ENCODE peak calls at places on chromosomes 13 and 19, in seven cellular contexts. One of them, this sample, is unnamed.

GRCh38 chr19:5261151-5261890 is 79.3 kb downstream of the PTPRS start:
- DNase-seq in SK-N-SH: no peak
- DNase-seq in HCT116: no peak
- DNase-seq in GM12878: no peak
- DNase-seq in K562: no peak
- DNase-seq in HepG2: no peak
- DNase-seq in H1: no peak
- DNase-seq in this sample: peak; percentile 52

GRCh38 chr13:86051134-86052103 is 252.2 kb upstream of the SLITRK6 start:
- DNase-seq in SK-N-SH: no peak
- DNase-seq in HCT116: no peak
- DNase-seq in GM12878: no peak
- DNase-seq in K562: no peak
- DNase-seq in HepG2: no peak
- DNase-seq in H1: no peak
- DNase-seq in this sample: peak; percentile 59

GRCh38 chr13:87884874-87885273 is 213.7 kb downstream of the SLITRK5 start:
- DNase-seq in SK-N-SH: peak; percentile 1
- DNase-seq in HCT116: no peak
- DNase-seq in GM12878: no peak
- DNase-seq in K562: no peak
- DNase-seq in HepG2: no peak
- DNase-seq in H1: peak; percentile 13
- DNase-seq in this sample: peak; percentile 6

GRCh38 chr19:52922841-52923781 is at the start of gene ZNF888:
- DNase-seq in SK-N-SH: peak; percentile 91
- DNase-seq in HCT116: peak; percentile 59
- DNase-seq in GM12878: peak; percentile 57
- DNase-seq in K562: peak; percentile 88
- DNase-seq in HepG2: peak; percentile 69
- DNase-seq in H1: peak; percentile 60
- DNase-seq in this sample: peak; percentile 90

GRCh38 chr19:14563989-14564650 is 7.7 kb downstream of the NDUFB7 start:
- DNase-seq in SK-N-SH: peak; percentile 88
- DNase-seq in HCT116: peak; percentile 68
- DNase-seq in GM12878: no peak
- DNase-seq in K562: peak; percentile 99
- DNase-seq in HepG2: no peak
- DNase-seq in H1: peak; percentile 83
- DNase-seq in this sample: no peak

GRCh38 chr13:69551193-69551592 is 556.4 kb upstream of the ATXN8OS start:
- DNase-seq in SK-N-SH: no peak
- DNase-seq in HCT116: no peak
- DNase-seq in GM12878: no peak
- DNase-seq in K562: no peak
- DNase-seq in HepG2: no peak
- DNase-seq in H1: no peak
- DNase-seq in this sample: no peak

GRCh38 chr19:11578342-11579142 is 1.1 kb upstream of the ACP5 start:
- DNase-seq in SK-N-SH: peak; percentile 43
- DNase-seq in HCT116: no peak
- DNase-seq in GM12878: no peak
- DNase-seq in K562: peak; percentile 81
- DNase-seq in HepG2: peak; percentile 31
- DNase-seq in H1: no peak
- DNase-seq in this sample: no peak

GRCh38 chr13:35714588-35714987 is 238.1 kb upstream of the MAB21L1 start:
- DNase-seq in SK-N-SH: peak; percentile 83
- DNase-seq in HCT116: no peak
- DNase-seq in GM12878: no peak
- DNase-seq in K562: no peak
- DNase-seq in HepG2: no peak
- DNase-seq in H1: no peak
- DNase-seq in this sample: no peak

GRCh38 chr19:873084-874019 is 13.9 kb downstream of the CFD start:
- DNase-seq in SK-N-SH: peak; percentile 68
- DNase-seq in HCT116: peak; percentile 56
- DNase-seq in GM12878: peak; percentile 32
- DNase-seq in K562: peak; percentile 74
- DNase-seq in HepG2: no peak
- DNase-seq in H1: no peak
- DNase-seq in this sample: peak; percentile 53

GRCh38 chr19:43300876-43301765 is 31.8 kb upstream of the PSG9 start:
- DNase-seq in SK-N-SH: no peak
- DNase-seq in HCT116: no peak
- DNase-seq in GM12878: no peak
- DNase-seq in K562: no peak
- DNase-seq in HepG2: no peak
- DNase-seq in H1: no peak
- DNase-seq in this sample: no peak

GRCh38 chr13:91046715-91047327 is 300.7 kb upstream of the MIR17HG start:
- DNase-seq in SK-N-SH: no peak
- DNase-seq in HCT116: no peak
- DNase-seq in GM12878: no peak
- DNase-seq in K562: no peak
- DNase-seq in HepG2: no peak
- DNase-seq in H1: no peak
- DNase-seq in this sample: no peak

GRCh38 chr13:68291595-68291994 is 1061.5 kb upstream of the PCDH9 start:
- DNase-seq in SK-N-SH: no peak
- DNase-seq in HCT116: no peak
- DNase-seq in GM12878: no peak
- DNase-seq in K562: no peak
- DNase-seq in HepG2: no peak
- DNase-seq in H1: no peak
- DNase-seq in this sample: no peak

GRCh38 chr19:6464070-6464873 is at the start of gene CRB3:
- DNase-seq in SK-N-SH: no peak
- DNase-seq in HCT116: peak; percentile 80
- DNase-seq in GM12878: no peak
- DNase-seq in K562: no peak
- DNase-seq in HepG2: peak; percentile 73
- DNase-seq in H1: peak; percentile 80
- DNase-seq in this sample: peak; percentile 93

GRCh38 chr19:35246466-35247096 is 2.2 kb upstream of the LSR start:
- DNase-seq in SK-N-SH: no peak
- DNase-seq in HCT116: no peak
- DNase-seq in GM12878: no peak
- DNase-seq in K562: no peak
- DNase-seq in HepG2: no peak
- DNase-seq in H1: no peak
- DNase-seq in this sample: no peak

GRCh38 chr19:30649149-30649548 is 277.0 kb downstream of the ZNF536 start:
- DNase-seq in SK-N-SH: no peak
- DNase-seq in HCT116: no peak
- DNase-seq in GM12878: no peak
- DNase-seq in K562: no peak
- DNase-seq in HepG2: no peak
- DNase-seq in H1: no peak
- DNase-seq in this sample: no peak

GRCh38 chr13:74575729-74576125 is 441.5 kb upstream of the KLF12 start:
- DNase-seq in SK-N-SH: peak; percentile 90
- DNase-seq in HCT116: no peak
- DNase-seq in GM12878: no peak
- DNase-seq in K562: peak; percentile 27
- DNase-seq in HepG2: no peak
- DNase-seq in H1: no peak
- DNase-seq in this sample: no peak

GRCh38 chr13:110390572-110390971 is 83.5 kb downstream of the COL4A2 start:
- DNase-seq in SK-N-SH: no peak
- DNase-seq in HCT116: no peak
- DNase-seq in GM12878: no peak
- DNase-seq in K562: no peak
- DNase-seq in HepG2: no peak
- DNase-seq in H1: no peak
- DNase-seq in this sample: peak; percentile 30

GRCh38 chr19:33219261-33219812 is 6.3 kb downstream of the SLC7A10 start:
- DNase-seq in SK-N-SH: no peak
- DNase-seq in HCT116: no peak
- DNase-seq in GM12878: no peak
- DNase-seq in K562: no peak
- DNase-seq in HepG2: no peak
- DNase-seq in H1: no peak
- DNase-seq in this sample: no peak

GRCh38 chr19:18023596-18024212 is 15.7 kb downstream of the ARRDC2 start:
- DNase-seq in SK-N-SH: no peak
- DNase-seq in HCT116: no peak
- DNase-seq in GM12878: no peak
- DNase-seq in K562: peak; percentile 51
- DNase-seq in HepG2: no peak
- DNase-seq in H1: no peak
- DNase-seq in this sample: no peak

DNA sequence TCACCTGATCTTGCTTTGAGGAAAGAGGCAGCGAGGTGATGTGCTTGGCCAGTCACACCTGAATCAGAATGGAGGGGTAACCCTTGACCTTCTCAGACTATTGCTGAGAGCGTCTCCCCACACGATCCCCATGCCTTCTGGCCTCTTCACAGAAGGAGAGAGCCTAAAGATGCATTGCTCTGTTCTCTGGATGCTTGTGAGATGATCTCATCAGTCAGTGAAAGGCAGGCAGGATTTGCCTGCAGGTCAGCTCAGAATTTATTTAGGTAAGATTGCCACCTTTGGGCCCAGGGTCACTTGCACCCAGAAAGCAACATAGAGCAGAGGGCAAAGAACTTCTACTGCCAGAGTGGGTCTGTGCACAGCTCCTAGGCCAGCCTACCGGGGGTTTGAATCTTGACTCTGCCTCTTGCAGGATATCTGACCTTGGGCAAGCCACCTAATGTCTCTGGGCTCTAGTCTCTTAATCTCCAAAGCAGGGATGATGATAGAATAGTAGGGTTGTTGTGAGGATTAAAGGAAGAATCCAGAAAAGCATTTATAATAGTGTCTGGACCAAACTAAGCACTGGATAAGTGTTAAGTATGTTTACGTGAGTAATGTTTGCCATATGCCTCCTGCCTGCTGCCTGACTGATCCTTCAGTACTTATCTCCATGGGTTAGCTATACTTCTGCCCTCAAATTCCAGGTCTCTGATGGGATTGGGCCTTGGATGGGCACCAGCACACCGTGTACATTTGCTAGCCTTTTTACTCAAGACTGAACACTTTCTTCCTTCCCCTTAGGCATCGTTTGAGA is 8.5 kb upstream of the FLT1 start:
- DNase-seq in SK-N-SH: no peak
- DNase-seq in HCT116: no peak
- DNase-seq in GM12878: no peak
- DNase-seq in K562: no peak
- DNase-seq in HepG2: no peak
- DNase-seq in H1: no peak
- DNase-seq in this sample: no peak
- TF ChIP-seq JUND in SK-N-SH: no peak
- TF ChIP-seq JUND in HCT116: no peak
- TF ChIP-seq JUND in GM12878: no peak
- TF ChIP-seq JUND in K562: no peak
- TF ChIP-seq JUND in HepG2: no peak
- TF ChIP-seq JUND in H1: peak; percentile 77
- TF ChIP-seq JUND in this sample: no peak

GRCh38 chr13:24271611-24272451 is 37.5 kb upstream of the C1QTNF9 start:
- DNase-seq in SK-N-SH: peak; percentile 77
- DNase-seq in HCT116: no peak
- DNase-seq in GM12878: peak; percentile 70
- DNase-seq in K562: no peak
- DNase-seq in HepG2: peak; percentile 68
- DNase-seq in H1: no peak
- DNase-seq in this sample: no peak

GRCh38 chr13:24272452-24273161 is 36.8 kb upstream of the C1QTNF9 start:
- DNase-seq in SK-N-SH: peak; percentile 44
- DNase-seq in HCT116: no peak
- DNase-seq in GM12878: no peak
- DNase-seq in K562: no peak
- DNase-seq in HepG2: no peak
- DNase-seq in H1: no peak
- DNase-seq in this sample: no peak

GRCh38 chr13:24269803-24270202 is 39.6 kb upstream of the C1QTNF9 start:
- DNase-seq in SK-N-SH: no peak
- DNase-seq in HCT116: no peak
- DNase-seq in GM12878: no peak
- DNase-seq in K562: no peak
- DNase-seq in HepG2: no peak
- DNase-seq in H1: no peak
- DNase-seq in this sample: no peak

GRCh38 chr13:24271231-24271610 is 38.2 kb upstream of the C1QTNF9 start:
- DNase-seq in SK-N-SH: no peak
- DNase-seq in HCT116: no peak
- DNase-seq in GM12878: no peak
- DNase-seq in K562: no peak
- DNase-seq in HepG2: no peak
- DNase-seq in H1: no peak
- DNase-seq in this sample: no peak

GRCh38 chr13:24270639-24271131 is 38.7 kb upstream of the C1QTNF9 start:
- DNase-seq in SK-N-SH: peak; percentile 70
- DNase-seq in HCT116: no peak
- DNase-seq in GM12878: peak; percentile 38
- DNase-seq in K562: no peak
- DNase-seq in HepG2: peak; percentile 47
- DNase-seq in H1: no peak
- DNase-seq in this sample: no peak
- TF ChIP-seq JUND in SK-N-SH: no peak
- TF ChIP-seq JUND in HCT116: no peak
- TF ChIP-seq JUND in GM12878: no peak
- TF ChIP-seq JUND in K562: no peak
- TF ChIP-seq JUND in HepG2: no peak
- TF ChIP-seq JUND in H1: no peak
- TF ChIP-seq JUND in this sample: no peak

DNA sequence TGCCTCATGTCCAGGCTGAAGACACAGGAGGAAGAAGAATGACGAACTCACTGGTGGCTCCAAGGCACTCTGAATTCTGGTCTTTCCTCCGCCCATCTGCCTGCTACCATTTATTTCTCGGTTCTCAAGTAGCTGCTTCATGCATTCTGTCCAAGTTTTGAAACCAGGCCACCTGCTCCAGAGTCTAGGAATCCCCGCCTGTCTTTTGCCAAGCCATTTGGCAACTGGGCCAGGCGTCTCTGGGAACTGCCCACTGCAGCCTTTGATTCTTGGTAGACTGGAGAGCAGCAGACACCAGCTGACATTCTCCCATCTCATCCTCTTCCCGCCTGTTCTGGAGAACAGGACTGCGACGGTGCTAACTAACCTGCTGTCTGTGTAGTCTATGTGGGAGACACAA is 10.8 kb downstream of the SLC35E1 start:
- DNase-seq in SK-N-SH: no peak
- DNase-seq in HCT116: no peak
- DNase-seq in GM12878: no peak
- DNase-seq in K562: no peak
- DNase-seq in HepG2: no peak
- DNase-seq in H1: no peak
- DNase-seq in this sample: no peak
- TF ChIP-seq JUND in SK-N-SH: no peak
- TF ChIP-seq JUND in HCT116: no peak
- TF ChIP-seq JUND in GM12878: no peak
- TF ChIP-seq JUND in K562: no peak
- TF ChIP-seq JUND in HepG2: no peak
- TF ChIP-seq JUND in H1: no peak
- TF ChIP-seq JUND in this sample: no peak

DNA sequence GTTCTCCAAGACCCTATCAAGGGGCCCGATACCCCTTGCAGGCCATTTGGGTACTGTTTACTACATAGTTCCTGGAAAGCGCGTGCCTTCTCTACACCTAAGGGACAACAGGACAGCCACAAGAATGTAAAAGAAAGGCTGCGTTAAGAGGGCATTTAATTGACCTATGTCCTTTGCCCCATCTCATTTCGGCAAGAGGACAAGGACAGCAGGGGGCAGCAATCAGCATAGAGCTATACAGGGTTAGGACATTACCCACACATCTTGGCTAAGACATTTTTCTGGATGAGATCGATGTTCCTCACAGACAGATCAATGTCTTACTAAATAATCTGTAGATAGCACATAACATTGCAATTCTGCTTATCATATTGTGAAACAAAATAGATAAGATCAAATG is 41.2 kb downstream of the FLT3 start:
- DNase-seq in SK-N-SH: peak; percentile 7
- DNase-seq in HCT116: peak; percentile 43
- DNase-seq in GM12878: no peak
- DNase-seq in K562: peak; percentile 48
- DNase-seq in HepG2: peak; percentile 48
- DNase-seq in H1: no peak
- DNase-seq in this sample: peak; percentile 42
- TF ChIP-seq JUND in SK-N-SH: no peak
- TF ChIP-seq JUND in HCT116: no peak
- TF ChIP-seq JUND in GM12878: no peak
- TF ChIP-seq JUND in K562: no peak
- TF ChIP-seq JUND in HepG2: no peak
- TF ChIP-seq JUND in H1: no peak
- TF ChIP-seq JUND in this sample: no peak